ENCODE peak calls at places on chromosomes 7 and 10, in five cellular contexts. Q is tibial nerve, K is ovary, Z is heart left ventricle, N is K562. W is an unnamed sample.
A peak's percentile ranks its signal among the peaks of the same experiment; 100 is the strongest.

GRCh38 chr10:70656489-70656888 is 15.8 kb upstream of the ADAMTS14 start:
- DNase-seq in Q (no peak), K (no peak), Z (peak; percentile 42), N (peak; percentile 82), W (no peak)

GRCh38 chr7:18003286-18003685 is 24.4 kb downstream of the PRPS1L1 start:
- DNase-seq in N (no peak), Q (no peak), Z (no peak), K (no peak), W (no peak)

GRCh38 chr7:34322841-34323240 is 335.2 kb upstream of the NPSR1 start:
- DNase-seq in Z (no peak), Q (no peak), K (no peak), N (no peak), W (no peak)

GRCh38 chr7:51290702-51291290 is 25.8 kb downstream of the COBL start:
- DNase-seq in N (no peak), K (no peak), Q (no peak), Z (no peak), W (no peak)

GRCh38 chr10:69914373-69915268 is 112.9 kb downstream of the COL13A1 start:
- DNase-seq in N (peak; percentile 81), K (peak; percentile 68), Q (peak; percentile 70), Z (peak; percentile 69), W (peak; percentile 58)

GRCh38 chr10:84353052-84353803 is 24.8 kb downstream of the CCSER2 start:
- DNase-seq in K (no peak), N (no peak), Z (no peak), Q (no peak), W (no peak)

GRCh38 chr7:30434140-30434799 is 44.3 kb downstream of the NOD1 start:
- DNase-seq in Z (peak; percentile 7), Q (no peak), N (no peak), K (no peak), W (no peak)

GRCh38 chr7:65804887-65805286 is 68.0 kb upstream of the VKORC1L1 start:
- DNase-seq in K (no peak), Z (no peak), N (no peak), Q (no peak), W (no peak)

GRCh38 chr10:131002031-131002861 is 309.3 kb downstream of the TCERG1L start:
- DNase-seq in Z (no peak), N (no peak), K (no peak), Q (no peak), W (no peak)

GRCh38 chr7:132485600-132486594 is 90.4 kb downstream of the PLXNA4 start:
- DNase-seq in Q (peak; percentile 33), N (no peak), Z (peak; percentile 54), K (peak; percentile 51), W (no peak)

GRCh38 chr10:44989621-44990301 is 11.0 kb upstream of the ZNF22 start:
- DNase-seq in Z (peak; percentile 53), N (no peak), K (peak; percentile 17), Q (peak; percentile 9), W (peak; percentile 13)

GRCh38 chr7:46848944-46849343 is 733.0 kb downstream of the TNS3 start:
- DNase-seq in Z (no peak), K (no peak), Q (no peak), N (no peak), W (no peak)

GRCh38 chr10:104260775-104261115 is 6.1 kb downstream of the GSTO1 start:
- DNase-seq in N (peak; percentile 61), K (no peak), Q (no peak), Z (no peak), W (no peak)

GRCh38 chr10:1064172-1064571 is 8.0 kb downstream of the WDR37 start:
- DNase-seq in Q (no peak), N (no peak), Z (no peak), K (no peak), W (no peak)

GRCh38 chr10:98344589-98345038 is 70.4 kb downstream of the PYROXD2 start:
- DNase-seq in K (peak; percentile 71), Z (peak; percentile 82), N (no peak), Q (peak; percentile 86), W (peak; percentile 35)

GRCh38 chr7:29080803-29081202 is 65.5 kb downstream of the CPVL start:
- DNase-seq in K (no peak), N (no peak), Q (no peak), Z (no peak), W (peak; percentile 9)

GRCh38 chr10:77501152-77501845 is 136.3 kb downstream of the KCNMA1 start:
- DNase-seq in N (peak; percentile 6), Q (no peak), K (no peak), Z (no peak), W (peak; percentile 49)

GRCh38 chr7:16668978-16669377 is 23.0 kb downstream of the BZW2 start:
- DNase-seq in Q (no peak), Z (no peak), N (no peak), K (no peak), W (no peak)

GRCh38 chr7:77326131-77326530 is 90.0 kb downstream of the GSAP start:
- DNase-seq in N (no peak), Q (no peak), K (no peak), Z (no peak), W (no peak)

GRCh38 chr10:52082307-52082706 is 231.8 kb upstream of the DKK1 start:
- DNase-seq in Z (no peak), N (no peak), Q (no peak), K (no peak), W (no peak)

GRCh38 chr10:70982443-70982842 is 94.1 kb upstream of the PCBD1 start:
- DNase-seq in K (no peak), Z (no peak), Q (no peak), N (no peak), W (no peak)

GRCh38 chr7:1940402-1940786 is 270.3 kb downstream of the ELFN1 start:
- DNase-seq in Z (peak; percentile 56), Q (peak; percentile 34), N (peak; percentile 33), K (no peak), W (peak; percentile 74)

GRCh38 chr7:11228515-11228914 is 254.8 kb downstream of the PHF14 start:
- DNase-seq in K (peak; percentile 79), Z (peak; percentile 76), N (peak; percentile 3), Q (peak; percentile 95), W (peak; percentile 72)

GRCh38 chr10:88642991-88643390 is 21.3 kb upstream of the LIPF start:
- DNase-seq in Q (no peak), Z (no peak), K (no peak), N (no peak), W (no peak)

GRCh38 chr7:6256709-6257535 is 15.5 kb downstream of the CYTH3 start:
- DNase-seq in Z (peak; percentile 51), N (no peak), K (no peak), Q (peak; percentile 34), W (no peak)

GRCh38 chr10:7397049-7397448 is 13.8 kb downstream of the SFMBT2 start:
- DNase-seq in N (no peak), Z (no peak), K (no peak), Q (no peak), W (no peak)

DNA sequence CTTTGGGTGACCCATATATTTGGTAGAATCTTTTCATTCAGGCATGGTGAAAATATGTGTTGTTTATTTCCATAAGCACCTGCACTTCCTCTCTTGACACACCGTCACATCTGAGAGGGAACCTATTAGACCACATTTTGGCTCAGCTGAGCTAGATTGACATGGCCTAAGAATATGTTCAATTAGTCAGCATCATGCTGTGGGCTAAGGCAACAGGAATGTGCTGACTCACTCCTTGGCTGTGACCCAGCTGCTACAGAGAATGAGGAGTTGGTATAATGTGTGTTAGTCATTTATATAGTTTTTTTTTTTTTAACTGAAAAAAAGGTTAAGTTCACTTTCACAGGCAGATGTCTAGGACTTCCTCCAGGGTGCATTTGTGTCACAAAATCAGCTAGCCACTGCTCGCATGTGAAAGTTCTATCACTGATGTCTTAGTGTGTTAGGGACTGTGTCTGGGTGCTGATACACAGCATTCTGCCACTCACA is 180.6 kb downstream of the SEMA3E start:
- DNase-seq in Q (peak; percentile 65), Z (peak; percentile 51), K (peak; percentile 44), N (peak; percentile 57), W (peak; percentile 94)
- TF ChIP-seq POLR2A in Q (no peak), Z (no peak), K (no peak), N (no peak), W (no peak)

GRCh38 chr7:159027091-159027802 is 117.4 kb downstream of the VIPR2 start:
- DNase-seq in N (no peak), K (peak; percentile 43), Q (no peak), Z (peak; percentile 11), W (no peak)
- TF ChIP-seq CTCF in N (no peak), K (no peak), Q (no peak), Z (no peak), W (no peak)

DNA sequence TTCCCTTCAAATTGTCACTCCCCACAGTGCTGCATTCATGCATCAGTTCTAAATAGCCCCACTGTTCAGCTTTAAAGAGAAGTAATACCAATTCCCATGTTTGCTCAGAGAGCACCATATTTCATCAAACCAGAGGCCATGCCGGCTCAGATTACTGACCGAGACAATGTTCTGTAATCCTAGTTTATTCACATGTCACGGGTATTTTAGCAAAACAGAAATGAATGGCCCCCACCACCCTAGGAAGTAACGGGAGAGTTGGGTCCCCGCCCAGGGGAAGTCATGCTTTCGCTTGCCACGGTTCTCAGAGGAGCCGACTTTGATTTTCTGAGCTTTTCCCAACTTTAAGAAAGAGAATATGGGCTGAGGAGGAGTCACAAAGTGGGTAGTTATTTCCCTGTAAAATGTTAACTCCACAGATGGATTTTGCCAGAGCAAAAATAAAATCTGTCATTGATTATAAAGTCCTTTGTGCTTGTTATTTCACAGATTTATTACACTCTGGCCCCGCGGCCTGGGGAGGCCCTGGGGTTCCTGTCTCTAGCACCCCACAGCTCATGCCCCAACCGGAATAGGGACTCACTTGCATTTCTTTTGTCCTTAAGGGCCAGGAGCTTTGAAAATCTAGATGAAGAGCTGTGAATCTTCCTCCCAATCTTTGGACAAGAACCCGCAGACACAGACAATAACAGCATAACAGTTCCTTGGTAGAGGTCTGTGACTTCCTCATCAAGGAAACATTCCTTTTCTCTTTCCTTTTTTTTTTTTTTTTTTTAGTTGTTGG is 3.7 kb upstream of the GDF10 start:
- DNase-seq in Q (peak; percentile 48), K (no peak), Z (no peak), N (no peak), W (no peak)
- H3K27me3 ChIP-seq in Q (peaks cover 9% of the 10 kb centered on the region), K (no peaks in the 10 kb centered on the region), Z (peaks cover 10% of the 10 kb centered on the region), N (peaks cover 42% of the 10 kb centered on the region), W (peaks cover 14% of the 10 kb centered on the region)

GRCh38 chr10:3778708-3779108 is 6.3 kb downstream of the KLF6 start:
- DNase-seq in K (no peak), Q (no peak), Z (no peak), N (no peak), W (no peak)

GRCh38 chr10:3780766-3781457 is 4.1 kb downstream of the KLF6 start:
- DNase-seq in K (no peak), N (no peak), Z (no peak), Q (no peak), W (no peak)

GRCh38 chr10:3779146-3779707 is 5.8 kb downstream of the KLF6 start:
- DNase-seq in N (no peak), K (no peak), Z (no peak), Q (no peak), W (peak; percentile 46)

GRCh38 chr10:3781458-3782098 is 3.4 kb downstream of the KLF6 start:
- DNase-seq in K (no peak), Z (peak; percentile 65), Q (no peak), N (no peak), W (no peak)

DNA sequence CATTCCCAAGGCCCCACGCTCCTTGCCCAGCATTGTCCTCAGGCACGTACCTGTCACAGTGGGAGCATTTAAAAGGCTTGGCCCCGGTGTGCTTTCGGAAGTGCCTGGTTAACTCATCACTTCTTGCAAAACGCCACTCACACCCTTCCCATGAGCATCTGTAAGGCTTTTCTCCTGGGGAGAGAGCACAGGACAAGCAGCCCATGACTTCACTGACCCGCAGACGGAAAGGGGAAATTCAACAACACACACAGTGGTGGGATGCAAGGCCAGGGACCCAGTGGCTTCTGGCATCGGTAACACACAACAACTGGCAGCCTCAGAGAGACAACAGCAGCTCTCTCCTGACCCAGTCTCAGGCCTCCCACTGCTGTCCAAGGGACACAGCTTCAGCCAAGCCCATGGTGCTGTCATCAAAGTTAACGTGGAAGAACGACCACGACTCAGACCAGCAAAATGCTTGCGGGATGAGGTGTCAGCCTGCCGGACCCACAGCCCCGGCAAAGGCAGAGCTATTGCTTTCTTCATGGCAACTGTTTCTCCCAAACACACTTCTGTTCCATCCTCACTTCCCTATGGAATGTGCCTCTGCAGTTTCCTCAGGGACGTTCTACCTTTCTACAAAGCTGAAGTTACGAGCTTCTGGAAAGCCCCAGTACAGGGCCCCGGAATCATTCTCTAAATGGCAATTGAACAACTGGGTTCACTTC is 4.8 kb downstream of the KLF6 start:
- DNase-seq in Q (no peak), Z (no peak), N (no peak), K (no peak), W (no peak)
- TF ChIP-seq POLR2A in Q (no peak), Z (no peak), N (peak; percentile 3), K (no peak), W (no peak)

W was measured in adrenal gland.